ENCODE peak calls at places on chromosomes 11 and 22, in seven cellular contexts. F, N, E, P, U, Q and W are unnamed samples. For H3K9me3, the result is how much of the 10 kb centered on the place peaks cover.

GRCh38 chr11:71252782-71253730 is 679 bp upstream of the SHANK2 start:
- DNase-seq in N (no peak), P (peak), E (no peak), U (peak), Q (no peak), F (no peak), W (no peak)

GRCh38 chr11:114562166-114562916 is 2.7 kb upstream of the NXPE1 start:
- DNase-seq in N (no peak), Q (no peak), E (no peak), P (no peak), F (no peak), U (peak), W (no peak)

GRCh38 chr11:132977241-132977640 is 555.1 kb downstream of the OPCML start:
- DNase-seq in Q (no peak), N (no peak), F (no peak), U (no peak), E (no peak), P (no peak), W (no peak)

GRCh38 chr22:49807780-49808708 is 19.6 kb downstream of the BRD1 start:
- DNase-seq in F (peak), N (no peak), E (no peak), Q (no peak), U (peak), P (no peak), W (no peak)

GRCh38 chr11:113373306-113373705 is 14.3 kb upstream of the ANKK1 start:
- DNase-seq in N (no peak), U (peak), F (no peak), Q (peak), P (no peak), E (no peak), W (no peak)

GRCh38 chr22:43862074-43862881 is at the start of gene SULT4A1:
- DNase-seq in U (peak), F (no peak), N (no peak), E (no peak), Q (peak), P (peak), W (peak)

GRCh38 chr11:83674498-83674897 is 388.3 kb upstream of the CCDC90B start:
- DNase-seq in Q (no peak), E (no peak), F (no peak), P (no peak), N (no peak), U (no peak), W (no peak)

GRCh38 chr11:118908931-118909618 is 16.7 kb downstream of the BCL9L start:
- DNase-seq in U (peak), P (peak), F (no peak), N (peak), E (peak), Q (peak), W (peak)

GRCh38 chr11:75063732-75064314 is 32.9 kb downstream of the OR2AT4 start:
- DNase-seq in F (no peak), U (peak), E (no peak), Q (no peak), N (no peak), P (no peak), W (no peak)

GRCh38 chr22:38490915-38491314 is 15.2 kb downstream of the DDX17 start:
- DNase-seq in U (peak), P (no peak), Q (no peak), F (no peak), E (peak), N (peak), W (peak)

GRCh38 chr11:7892751-7893356 is 38.2 kb downstream of the OR10A6 start:
- DNase-seq in Q (peak), U (peak), F (no peak), N (no peak), E (peak), P (no peak), W (no peak)

GRCh38 chr11:73446766-73447165 is 70.6 kb downstream of the RELT start:
- DNase-seq in P (no peak), Q (no peak), U (no peak), N (no peak), E (no peak), F (no peak), W (no peak)

GRCh38 chr11:14202263-14203173 is 156.5 kb downstream of the RRAS2 start:
- DNase-seq in F (no peak), E (no peak), N (no peak), P (no peak), Q (no peak), U (no peak), W (no peak)

GRCh38 chr11:112212710-112213109 is 13.5 kb upstream of the PTS start:
- DNase-seq in P (no peak), N (no peak), U (no peak), F (no peak), E (no peak), Q (no peak), W (no peak)

GRCh38 chr11:67507891-67508485 is at the start of gene CDK2AP2:
- DNase-seq in F (peak), N (peak), Q (peak), U (peak), E (peak), P (peak), W (peak)

GRCh38 chr11:68690671-68691401 is 6.5 kb downstream of the GAL start:
- DNase-seq in E (no peak), U (no peak), N (no peak), Q (no peak), P (no peak), F (peak), W (no peak)

GRCh38 chr22:29477919-29478318 is 2.1 kb upstream of the NEFH start:
- DNase-seq in Q (no peak), E (no peak), U (no peak), P (no peak), F (no peak), N (no peak), W (no peak)

GRCh38 chr11:121614661-121615240 is 162.0 kb upstream of the SORL1-AS1 start:
- DNase-seq in Q (peak), U (peak), E (no peak), F (no peak), N (no peak), P (no peak), W (no peak)

GRCh38 chr22:32788884-32789624 is 12.5 kb upstream of the TIMP3 start:
- DNase-seq in F (no peak), E (no peak), N (peak), U (peak), P (peak), Q (no peak), W (no peak)

GRCh38 chr22:39689421-39689820 is 118.9 kb downstream of the CACNA1I start:
- DNase-seq in P (no peak), E (no peak), U (no peak), N (peak), F (no peak), Q (no peak), W (no peak)

GRCh38 chr11:94145431-94145830 is 16.8 kb downstream of the PANX1 start:
- DNase-seq in E (no peak), U (no peak), N (no peak), P (no peak), Q (no peak), F (no peak), W (no peak)

DNA sequence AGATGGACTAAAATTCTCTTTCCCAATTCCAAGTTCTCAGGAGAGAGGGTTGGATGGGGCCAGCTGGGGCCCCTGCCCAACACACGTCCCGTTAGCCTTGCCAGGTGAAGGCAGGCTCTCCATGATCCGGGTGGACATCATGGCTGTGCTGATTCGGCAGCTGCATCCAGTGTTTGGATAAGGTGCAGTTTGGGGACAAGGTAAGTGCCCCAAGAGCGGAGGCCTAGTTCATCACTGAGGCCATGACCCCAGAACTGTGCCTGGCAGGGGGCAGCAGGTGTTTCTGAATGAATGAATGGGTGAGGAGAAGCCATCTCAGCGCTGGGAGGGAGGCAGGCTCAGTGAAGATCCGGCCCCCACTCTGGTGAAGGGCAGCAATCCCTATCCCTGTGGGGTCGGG is 520.4 kb downstream of the TBC1D22A start:
- DNase-seq in Q (no peak), N (no peak), U (no peak), P (no peak), E (no peak), F (no peak), W (no peak)
- H3K9me3 ChIP-seq in Q (under half), N (under half), U (under half), P (under half), E (under half), F (under half), W (under half)

DNA sequence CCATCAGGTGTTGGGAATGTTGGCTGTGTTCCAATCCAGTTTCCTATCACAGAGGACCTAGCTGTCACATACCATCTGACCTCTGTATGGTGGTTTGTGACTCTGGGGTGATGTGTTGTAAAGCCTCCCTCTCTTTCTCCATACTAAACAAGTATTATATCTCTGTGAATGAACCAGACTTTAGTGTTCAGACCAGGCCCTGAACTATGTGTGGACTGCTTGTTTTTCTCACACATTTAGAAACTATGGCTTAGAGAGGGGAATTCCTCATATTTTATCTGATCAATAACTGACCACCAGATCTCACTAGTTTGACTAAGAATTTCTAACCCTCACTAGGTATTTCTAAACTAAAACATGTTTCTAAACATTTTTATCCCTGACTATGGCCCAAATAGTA is 17.5 kb downstream of the NCR3LG1 start:
- DNase-seq in N (no peak), Q (no peak), U (no peak), F (no peak), P (no peak), E (no peak), W (no peak)
- H3K9me3 ChIP-seq in N (under half), Q (under half), U (under half), F (under half), P (under half), E (under half), W (under half)

DNA sequence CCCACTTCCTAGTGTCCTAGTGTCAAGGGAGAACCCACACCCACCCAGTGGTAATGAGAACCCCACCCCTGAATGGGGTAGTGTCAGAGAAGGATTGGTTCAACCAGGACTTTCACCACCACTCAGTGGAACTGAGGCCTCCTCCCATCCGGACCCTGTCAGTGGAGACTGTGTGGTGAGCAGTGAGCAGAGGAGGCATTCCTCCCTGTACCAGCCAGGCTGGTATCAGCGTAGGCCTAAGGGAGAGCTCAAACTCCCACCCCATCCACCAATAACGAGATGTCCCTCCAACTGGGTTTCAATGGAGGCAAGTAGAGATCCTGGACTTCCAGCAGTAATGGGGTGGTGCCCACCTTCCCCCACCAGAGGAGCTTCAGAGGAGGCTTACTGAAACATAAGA is 1171.4 kb downstream of the TBC1D22A start:
- DNase-seq in F (no peak), P (no peak), N (no peak), U (no peak), E (no peak), Q (no peak), W (no peak)
- H3K9me3 ChIP-seq in F (under half), P (under half), N (under half), U (under half), E (under half), Q (under half), W (under half)

GRCh38 chr22:47625013-47625385 is 862.5 kb downstream of the TBC1D22A start:
- DNase-seq in U (no peak), P (peak), Q (no peak), F (no peak), N (no peak), E (no peak), W (no peak)
- H3K9me3 ChIP-seq in U (under half), P (under half), Q (half or more), F (under half), N (under half), E (half or more), W (under half)

DNA sequence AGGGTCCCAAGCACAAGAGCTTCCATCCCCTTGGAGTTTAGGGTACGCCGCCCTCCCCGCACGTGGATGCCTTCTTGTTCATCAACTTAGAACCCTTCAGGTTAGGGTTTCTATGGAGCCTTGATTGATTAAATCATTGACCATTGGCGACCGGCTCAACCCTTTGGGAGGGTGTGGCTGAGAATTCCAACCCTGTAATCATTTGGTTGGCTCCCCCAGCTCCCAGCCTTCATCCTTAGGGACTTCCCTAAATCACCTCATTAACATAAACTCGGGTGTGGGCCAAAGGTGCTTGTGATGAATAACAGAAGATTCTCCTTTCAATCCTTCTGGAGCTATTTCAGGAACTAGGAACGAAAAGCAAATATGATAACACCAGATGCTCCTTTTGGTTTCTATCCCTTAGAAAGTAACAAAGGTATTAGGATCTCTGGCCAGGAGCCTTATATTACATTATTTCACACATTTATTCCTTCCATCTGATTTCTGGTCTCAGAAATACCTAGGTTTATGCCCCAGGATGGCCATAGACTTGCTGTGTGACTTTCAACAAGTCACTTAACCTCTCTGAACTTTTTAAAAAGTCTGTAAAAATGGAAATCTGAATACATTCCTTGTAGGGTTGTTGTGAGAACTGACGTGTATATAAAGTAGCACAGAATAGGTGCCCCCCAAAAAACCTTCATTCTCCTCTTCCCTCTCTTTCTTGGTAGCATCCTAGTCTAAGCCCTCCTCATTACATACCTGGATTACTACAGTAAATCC is 26.8 kb downstream of the MCHR1 start:
- DNase-seq in N (no peak), Q (no peak), F (no peak), U (no peak), E (no peak), P (no peak), W (no peak)
- H3K9me3 ChIP-seq in N (under half), Q (under half), F (under half), U (under half), E (under half), P (under half), W (under half)

DNA sequence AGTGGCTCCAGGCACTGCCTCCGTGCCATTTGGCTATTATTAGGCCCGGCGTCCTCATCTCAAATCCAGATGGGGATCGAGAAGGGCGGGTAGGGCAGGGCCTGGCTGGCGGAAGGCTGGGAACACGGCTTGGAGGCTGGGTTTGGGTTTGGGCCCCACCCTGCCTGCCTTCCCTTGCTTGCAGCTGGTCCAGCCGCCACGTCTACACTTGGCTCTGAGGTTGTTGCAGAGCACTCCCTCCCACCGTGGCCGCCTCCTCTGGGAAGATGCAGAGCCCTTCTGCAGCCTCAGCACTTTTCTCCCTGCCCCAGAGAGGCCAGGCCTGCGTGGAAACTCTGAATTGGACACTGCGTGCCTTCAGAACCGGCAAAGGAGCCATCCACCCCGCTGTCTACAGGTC is 5.2 kb upstream of the SMTN start:
- DNase-seq in E (no peak), F (peak), Q (no peak), P (peak), N (peak), U (no peak), W (peak)
- H3K9me3 ChIP-seq in E (under half), F (under half), Q (under half), P (under half), N (under half), U (under half), W (under half)